ENCODE peak calls at places on chromosomes 2 and 18, in six cellular contexts. One of them, this sample, is unnamed. For H3K27me3 and H3K4me1, the result is how much of the 10 kb centered on the place peaks cover.

GRCh38 chr2:165176780-165177179 is 27.1 kb downstream of the SCN3A start:
- DNase-seq in CD8-positive, alpha-beta memory T cell: no peak
- DNase-seq in upper lobe of right lung: no peak
- DNase-seq in ovary: no peak
- DNase-seq in fibroblast of lung: no peak
- DNase-seq in transverse colon: no peak
- DNase-seq in this sample: no peak

GRCh38 chr2:72326759-72327158 is 179.1 kb upstream of the CYP26B1 start:
- DNase-seq in transverse colon: no peak
- DNase-seq in fibroblast of lung: no peak
- DNase-seq in CD8-positive, alpha-beta memory T cell: no peak
- DNase-seq in ovary: no peak
- DNase-seq in upper lobe of right lung: no peak
- DNase-seq in this sample: no peak

GRCh38 chr2:201420442-201421113 is 30.7 kb downstream of the TRAK2 start:
- DNase-seq in upper lobe of right lung: no peak
- DNase-seq in fibroblast of lung: peak
- DNase-seq in transverse colon: no peak
- DNase-seq in ovary: no peak
- DNase-seq in CD8-positive, alpha-beta memory T cell: no peak
- DNase-seq in this sample: no peak

GRCh38 chr18:72973831-72974230 is 106.0 kb upstream of the NETO1 start:
- DNase-seq in upper lobe of right lung: no peak
- DNase-seq in transverse colon: no peak
- DNase-seq in fibroblast of lung: no peak
- DNase-seq in ovary: no peak
- DNase-seq in CD8-positive, alpha-beta memory T cell: no peak
- DNase-seq in this sample: no peak

GRCh38 chr2:73999881-74000597 is 15.3 kb downstream of the TET3 start:
- DNase-seq in transverse colon: peak
- DNase-seq in fibroblast of lung: peak
- DNase-seq in ovary: peak
- DNase-seq in CD8-positive, alpha-beta memory T cell: no peak
- DNase-seq in upper lobe of right lung: peak
- DNase-seq in this sample: no peak

GRCh38 chr2:108909917-108910515 is 79.0 kb downstream of the EDAR start:
- DNase-seq in transverse colon: no peak
- DNase-seq in ovary: peak
- DNase-seq in CD8-positive, alpha-beta memory T cell: no peak
- DNase-seq in fibroblast of lung: no peak
- DNase-seq in upper lobe of right lung: peak
- DNase-seq in this sample: no peak

GRCh38 chr18:40917096-40917495 is 1037.9 kb upstream of the PIK3C3 start:
- DNase-seq in CD8-positive, alpha-beta memory T cell: no peak
- DNase-seq in transverse colon: no peak
- DNase-seq in fibroblast of lung: peak
- DNase-seq in upper lobe of right lung: no peak
- DNase-seq in ovary: no peak
- DNase-seq in this sample: no peak

GRCh38 chr2:185970148-185970852 is 231.7 kb downstream of the FSIP2 start:
- DNase-seq in CD8-positive, alpha-beta memory T cell: no peak
- DNase-seq in upper lobe of right lung: no peak
- DNase-seq in fibroblast of lung: peak
- DNase-seq in transverse colon: peak
- DNase-seq in ovary: no peak
- DNase-seq in this sample: no peak

GRCh38 chr2:217954051-217954450 is 48.7 kb downstream of the TNS1 start:
- DNase-seq in upper lobe of right lung: peak
- DNase-seq in ovary: peak
- DNase-seq in fibroblast of lung: no peak
- DNase-seq in transverse colon: no peak
- DNase-seq in CD8-positive, alpha-beta memory T cell: no peak
- DNase-seq in this sample: no peak

GRCh38 chr2:32946314-32947075 is at the start of gene LTBP1:
- DNase-seq in transverse colon: peak
- DNase-seq in upper lobe of right lung: peak
- DNase-seq in ovary: peak
- DNase-seq in fibroblast of lung: peak
- DNase-seq in CD8-positive, alpha-beta memory T cell: peak
- DNase-seq in this sample: peak

GRCh38 chr2:216554755-216555154 is 56.1 kb downstream of the RPL37A start:
- DNase-seq in ovary: no peak
- DNase-seq in fibroblast of lung: no peak
- DNase-seq in upper lobe of right lung: no peak
- DNase-seq in CD8-positive, alpha-beta memory T cell: no peak
- DNase-seq in transverse colon: no peak
- DNase-seq in this sample: no peak

DNA sequence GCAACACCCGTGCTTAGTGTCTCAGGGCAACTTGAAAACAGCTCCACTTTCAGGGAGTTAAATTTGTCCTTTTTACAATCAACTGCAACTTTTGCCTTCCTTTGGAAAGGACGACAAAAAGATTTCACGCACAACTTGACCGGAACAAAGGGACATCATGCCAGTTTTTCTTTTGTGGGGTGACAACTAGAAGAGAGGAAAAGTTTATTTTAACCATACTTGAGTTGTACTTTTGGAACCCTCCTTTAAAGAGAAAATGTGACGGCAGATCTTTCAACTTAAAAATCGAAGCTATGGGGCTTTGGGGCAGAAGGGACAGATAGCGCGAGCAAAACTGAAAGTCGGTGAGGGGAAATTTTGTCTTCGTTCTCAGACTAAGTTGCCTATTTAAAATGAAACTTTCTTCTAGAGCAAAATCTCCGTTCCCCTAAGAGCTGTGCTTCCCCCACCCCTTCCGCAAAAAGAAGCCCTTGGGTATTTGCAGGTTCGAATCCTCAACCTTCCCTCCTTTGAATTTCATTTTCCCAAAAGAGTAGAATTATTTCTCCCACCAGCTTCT is 5.5 kb upstream of the ONECUT2 start:
- DNase-seq in ovary: no peak
- DNase-seq in upper lobe of right lung: no peak
- DNase-seq in transverse colon: no peak
- DNase-seq in CD8-positive, alpha-beta memory T cell: no peak
- DNase-seq in fibroblast of lung: peak
- DNase-seq in this sample: no peak
- H3K27me3 ChIP-seq in ovary: under half
- H3K27me3 ChIP-seq in upper lobe of right lung: half or more
- H3K27me3 ChIP-seq in transverse colon: half or more
- H3K27me3 ChIP-seq in CD8-positive, alpha-beta memory T cell: half or more
- H3K27me3 ChIP-seq in fibroblast of lung: half or more
- H3K27me3 ChIP-seq in this sample: half or more

GRCh38 chr2:43026451-43027102 is 199.8 kb downstream of the ZFP36L2 start:
- DNase-seq in CD8-positive, alpha-beta memory T cell: no peak
- DNase-seq in ovary: peak
- DNase-seq in transverse colon: no peak
- DNase-seq in upper lobe of right lung: no peak
- DNase-seq in fibroblast of lung: no peak
- DNase-seq in this sample: no peak

GRCh38 chr2:43022896-43023295 is 203.5 kb downstream of the ZFP36L2 start:
- DNase-seq in CD8-positive, alpha-beta memory T cell: no peak
- DNase-seq in upper lobe of right lung: no peak
- DNase-seq in fibroblast of lung: no peak
- DNase-seq in ovary: no peak
- DNase-seq in transverse colon: no peak
- DNase-seq in this sample: no peak

GRCh38 chr2:43025709-43026290 is 200.6 kb downstream of the ZFP36L2 start:
- DNase-seq in CD8-positive, alpha-beta memory T cell: no peak
- DNase-seq in upper lobe of right lung: no peak
- DNase-seq in fibroblast of lung: no peak
- DNase-seq in transverse colon: no peak
- DNase-seq in ovary: peak
- DNase-seq in this sample: no peak

GRCh38 chr2:43023791-43024514 is 202.5 kb downstream of the ZFP36L2 start:
- DNase-seq in transverse colon: no peak
- DNase-seq in CD8-positive, alpha-beta memory T cell: no peak
- DNase-seq in ovary: no peak
- DNase-seq in fibroblast of lung: no peak
- DNase-seq in upper lobe of right lung: no peak
- DNase-seq in this sample: no peak

GRCh38 chr2:43024515-43024962 is 201.9 kb downstream of the ZFP36L2 start:
- DNase-seq in ovary: peak
- DNase-seq in transverse colon: peak
- DNase-seq in fibroblast of lung: peak
- DNase-seq in CD8-positive, alpha-beta memory T cell: no peak
- DNase-seq in upper lobe of right lung: peak
- DNase-seq in this sample: peak
- H3K27ac ChIP-seq in ovary: peak
- H3K27ac ChIP-seq in transverse colon: peak
- H3K27ac ChIP-seq in fibroblast of lung: no peak
- H3K27ac ChIP-seq in CD8-positive, alpha-beta memory T cell: no peak
- H3K27ac ChIP-seq in upper lobe of right lung: no peak
- H3K27ac ChIP-seq in this sample: no peak

GRCh38 chr2:2519381-2519780 is 188.3 kb upstream of the MYT1L start:
- DNase-seq in CD8-positive, alpha-beta memory T cell: no peak
- DNase-seq in ovary: no peak
- DNase-seq in upper lobe of right lung: no peak
- DNase-seq in fibroblast of lung: no peak
- DNase-seq in transverse colon: no peak
- DNase-seq in this sample: no peak

GRCh38 chr2:2520396-2520795 is 189.3 kb upstream of the MYT1L start:
- DNase-seq in ovary: no peak
- DNase-seq in transverse colon: no peak
- DNase-seq in CD8-positive, alpha-beta memory T cell: no peak
- DNase-seq in fibroblast of lung: no peak
- DNase-seq in upper lobe of right lung: no peak
- DNase-seq in this sample: no peak

GRCh38 chr2:2517399-2517798 is 186.3 kb upstream of the MYT1L start:
- DNase-seq in fibroblast of lung: no peak
- DNase-seq in upper lobe of right lung: no peak
- DNase-seq in CD8-positive, alpha-beta memory T cell: no peak
- DNase-seq in transverse colon: no peak
- DNase-seq in ovary: no peak
- DNase-seq in this sample: no peak

GRCh38 chr2:2512931-2513330 is 181.9 kb upstream of the MYT1L start:
- DNase-seq in fibroblast of lung: no peak
- DNase-seq in upper lobe of right lung: no peak
- DNase-seq in CD8-positive, alpha-beta memory T cell: no peak
- DNase-seq in transverse colon: no peak
- DNase-seq in ovary: no peak
- DNase-seq in this sample: no peak

GRCh38 chr2:2516386-2516785 is 185.3 kb upstream of the MYT1L start:
- DNase-seq in fibroblast of lung: no peak
- DNase-seq in transverse colon: no peak
- DNase-seq in ovary: no peak
- DNase-seq in upper lobe of right lung: no peak
- DNase-seq in CD8-positive, alpha-beta memory T cell: no peak
- DNase-seq in this sample: no peak
- H3K4me1 ChIP-seq in fibroblast of lung: under half
- H3K4me1 ChIP-seq in transverse colon: under half
- H3K4me1 ChIP-seq in ovary: under half
- H3K4me1 ChIP-seq in upper lobe of right lung: under half
- H3K4me1 ChIP-seq in CD8-positive, alpha-beta memory T cell: under half
- H3K4me1 ChIP-seq in this sample: under half

GRCh38 chr2:170819941-170820646 is 3.4 kb downstream of the GAD1 start:
- DNase-seq in ovary: no peak
- DNase-seq in upper lobe of right lung: no peak
- DNase-seq in fibroblast of lung: no peak
- DNase-seq in transverse colon: no peak
- DNase-seq in CD8-positive, alpha-beta memory T cell: no peak
- DNase-seq in this sample: no peak
- H3K27me3 ChIP-seq in ovary: under half
- H3K27me3 ChIP-seq in upper lobe of right lung: half or more
- H3K27me3 ChIP-seq in fibroblast of lung: half or more
- H3K27me3 ChIP-seq in transverse colon: half or more
- H3K27me3 ChIP-seq in CD8-positive, alpha-beta memory T cell: half or more
- H3K27me3 ChIP-seq in this sample: half or more

GRCh38 chr18:63774511-63774910 is 707 bp upstream of the SERPINB7 start:
- DNase-seq in ovary: no peak
- DNase-seq in fibroblast of lung: no peak
- DNase-seq in upper lobe of right lung: no peak
- DNase-seq in transverse colon: no peak
- DNase-seq in CD8-positive, alpha-beta memory T cell: no peak
- DNase-seq in this sample: no peak
- H3K27ac ChIP-seq in ovary: no peak
- H3K27ac ChIP-seq in fibroblast of lung: peak
- H3K27ac ChIP-seq in upper lobe of right lung: no peak
- H3K27ac ChIP-seq in transverse colon: no peak
- H3K27ac ChIP-seq in CD8-positive, alpha-beta memory T cell: no peak
- H3K27ac ChIP-seq in this sample: no peak

DNA sequence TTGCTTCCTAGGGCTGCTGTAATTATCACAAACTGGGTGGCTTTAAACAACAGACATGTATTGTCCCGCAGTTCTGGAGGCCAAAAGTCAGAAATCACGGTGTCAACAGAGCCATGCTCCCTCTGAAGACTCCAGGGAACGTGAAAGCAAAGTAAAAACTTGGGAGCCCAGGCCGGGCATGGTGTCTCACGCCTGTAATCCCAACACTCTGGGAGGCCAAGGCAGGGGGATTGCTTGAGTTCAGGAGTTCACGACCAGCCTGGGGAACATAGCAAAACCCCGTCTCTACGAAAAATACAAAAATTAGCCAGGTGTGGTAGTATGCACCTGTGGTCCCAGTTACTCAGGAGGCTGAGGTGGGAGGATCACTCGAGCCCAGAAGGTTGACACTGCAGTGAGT is 63.5 kb downstream of the MCFD2 start:
- DNase-seq in transverse colon: no peak
- DNase-seq in upper lobe of right lung: peak
- DNase-seq in CD8-positive, alpha-beta memory T cell: no peak
- DNase-seq in ovary: no peak
- DNase-seq in fibroblast of lung: no peak
- DNase-seq in this sample: no peak
- H3K4me1 ChIP-seq in transverse colon: under half
- H3K4me1 ChIP-seq in upper lobe of right lung: under half
- H3K4me1 ChIP-seq in CD8-positive, alpha-beta memory T cell: under half
- H3K4me1 ChIP-seq in ovary: under half
- H3K4me1 ChIP-seq in fibroblast of lung: half or more
- H3K4me1 ChIP-seq in this sample: half or more

This sample was measured in left ventricle myocardium inferior.